ENCODE peak calls at places on chromosomes 12 and 14, in eight cellular contexts. E, Z, H, Y, U, F, X and P are unnamed samples.

GRCh38 chr12:131454418-131455217 is 256.3 kb upstream of the SFSWAP start:
- DNase-seq in X (peak), H (peak), Y (no peak), F (no peak), Z (peak), E (peak), U (peak), P (peak)

GRCh38 chr12:14693116-14693515 is 3.3 kb downstream of the GUCY2C start:
- DNase-seq in Z (no peak), F (no peak), X (no peak), E (no peak), Y (no peak), U (no peak), H (no peak), P (no peak)

GRCh38 chr12:93122089-93122488 is 193.0 kb upstream of the EEA1 start:
- DNase-seq in F (no peak), X (no peak), U (peak), H (no peak), Y (no peak), Z (no peak), E (no peak), P (no peak)

GRCh38 chr14:55699131-55700057 is 119.4 kb downstream of the KTN1 start:
- DNase-seq in Z (no peak), H (peak), E (no peak), Y (peak), U (peak), F (no peak), X (no peak), P (no peak)

GRCh38 chr12:51368640-51369517 is 22.3 kb downstream of the GALNT6 start:
- DNase-seq in H (no peak), Y (peak), X (no peak), Z (no peak), U (no peak), E (peak), F (peak), P (peak)

GRCh38 chr12:56128669-56129209 is 672 bp downstream of the ESYT1 start:
- DNase-seq in E (no peak), H (peak), Y (peak), F (no peak), U (no peak), X (no peak), Z (no peak), P (peak)

GRCh38 chr12:91331371-91331770 is 148.8 kb upstream of the DCN start:
- DNase-seq in U (no peak), X (no peak), Y (no peak), H (no peak), Z (no peak), F (no peak), E (no peak), P (no peak)

GRCh38 chr12:104504151-104504550 is 47.4 kb downstream of the CHST11 start:
- DNase-seq in Y (no peak), E (no peak), Z (no peak), X (no peak), H (no peak), U (no peak), F (no peak), P (no peak)

GRCh38 chr12:108811411-108812185 is 45.8 kb downstream of the SSH1 start:
- DNase-seq in F (no peak), U (no peak), H (no peak), Y (no peak), E (no peak), Z (no peak), X (no peak), P (no peak)

GRCh38 chr14:51627313-51627712 is 24.4 kb upstream of the FRMD6 start:
- DNase-seq in X (no peak), E (no peak), Y (no peak), Z (no peak), U (no peak), H (no peak), F (no peak), P (no peak)

GRCh38 chr12:47554046-47554653 is 151.7 kb downstream of the RPAP3 start:
- DNase-seq in F (no peak), Z (no peak), E (no peak), X (no peak), Y (no peak), H (no peak), U (no peak), P (no peak)

GRCh38 chr12:3200779-3201738 is 123.9 kb downstream of the TSPAN9 start:
- DNase-seq in Y (no peak), Z (no peak), X (no peak), H (no peak), E (no peak), F (no peak), U (no peak), P (no peak)

GRCh38 chr12:45743247-45743646 is 13.7 kb downstream of the ARID2 start:
- DNase-seq in U (no peak), Y (no peak), X (no peak), H (no peak), F (no peak), Z (no peak), E (no peak), P (no peak)

DNA sequence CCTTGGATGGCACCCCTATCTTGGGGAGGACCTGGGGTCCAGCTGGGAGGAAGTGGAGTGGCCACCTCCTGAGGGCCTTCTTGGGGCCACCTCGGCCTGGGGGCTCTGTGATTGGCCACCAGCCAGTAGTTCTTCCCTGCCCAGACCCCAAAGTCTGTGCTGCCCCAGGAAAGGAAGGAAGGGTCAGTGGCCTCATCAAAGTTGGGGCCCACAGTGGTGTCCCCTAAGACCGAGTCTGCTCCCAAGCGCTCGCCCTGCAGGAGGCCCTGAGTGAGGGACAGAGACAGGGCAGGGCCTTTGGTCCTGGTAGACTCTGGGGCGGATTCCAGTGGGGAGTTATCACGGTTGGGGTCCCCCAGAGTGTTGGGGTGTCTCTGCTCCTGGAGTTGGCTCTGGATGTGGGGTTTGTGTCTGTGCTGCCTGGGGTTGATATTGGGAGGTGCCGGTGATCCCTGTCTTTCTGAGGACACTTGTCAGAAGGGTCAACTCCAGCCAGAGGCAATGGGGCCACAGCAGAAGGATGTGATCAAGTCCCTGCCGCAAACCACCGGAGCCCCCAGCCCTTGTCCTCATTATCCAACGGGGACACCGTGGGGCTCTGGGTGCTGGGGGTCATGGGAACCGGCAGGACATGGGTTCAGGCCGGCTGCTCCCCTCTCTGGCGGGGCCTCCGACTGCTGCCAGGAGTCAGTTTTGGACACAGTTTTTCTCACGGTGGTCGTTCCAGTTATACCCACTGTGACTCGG is 364.3 kb downstream of the TMEM121 start:
- DNase-seq in Y (no peak), Z (no peak), X (no peak), U (no peak), E (peak), H (no peak), F (no peak), P (no peak)
- TF ChIP-seq POLR2A in Y (no peak), Z (no peak), X (no peak), U (no peak), E (no peak), H (no peak), F (no peak), P (no peak)

GRCh38 chr12:58458093-58458492 is 462.2 kb downstream of the LRIG3 start:
- DNase-seq in Y (no peak), U (no peak), X (no peak), H (no peak), Z (no peak), F (no peak), E (no peak), P (no peak)

GRCh38 chr12:58450868-58451482 is 469.3 kb downstream of the LRIG3 start:
- DNase-seq in X (no peak), E (no peak), Z (no peak), F (no peak), H (no peak), U (no peak), Y (no peak), P (no peak)

GRCh38 chr12:58455146-58455545 is 465.2 kb downstream of the LRIG3 start:
- DNase-seq in U (no peak), X (no peak), Y (no peak), Z (no peak), E (no peak), H (no peak), F (no peak), P (no peak)

GRCh38 chr12:58452546-58452945 is 467.8 kb downstream of the LRIG3 start:
- DNase-seq in Y (no peak), U (no peak), F (no peak), E (no peak), Z (no peak), H (no peak), X (no peak), P (no peak)

DNA sequence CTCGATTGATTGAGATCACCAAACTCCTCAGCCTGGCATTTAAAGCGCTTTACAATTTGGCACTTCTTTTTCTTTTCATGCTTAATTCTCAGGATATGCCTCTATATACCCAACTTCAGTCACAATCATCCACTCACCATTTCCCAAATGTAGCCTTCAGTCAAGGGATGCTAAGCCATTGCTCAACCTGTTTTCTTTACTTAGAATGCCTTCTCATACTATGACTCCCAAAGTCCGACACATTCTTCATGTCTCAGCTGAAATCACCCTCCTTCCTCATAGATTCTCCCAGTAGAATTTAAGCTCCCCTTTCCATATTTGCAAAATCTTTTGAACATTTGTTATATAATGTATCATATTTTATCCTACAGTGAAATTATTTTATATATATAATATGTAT is 467.0 kb downstream of the LRIG3 start:
- DNase-seq in Z (no peak), H (no peak), X (no peak), Y (no peak), E (no peak), U (no peak), F (no peak), P (no peak)
- TF ChIP-seq MAX in Z (no peak), H (no peak), X (no peak), Y (no peak), E (no peak), U (no peak), F (no peak), P (no peak)

DNA sequence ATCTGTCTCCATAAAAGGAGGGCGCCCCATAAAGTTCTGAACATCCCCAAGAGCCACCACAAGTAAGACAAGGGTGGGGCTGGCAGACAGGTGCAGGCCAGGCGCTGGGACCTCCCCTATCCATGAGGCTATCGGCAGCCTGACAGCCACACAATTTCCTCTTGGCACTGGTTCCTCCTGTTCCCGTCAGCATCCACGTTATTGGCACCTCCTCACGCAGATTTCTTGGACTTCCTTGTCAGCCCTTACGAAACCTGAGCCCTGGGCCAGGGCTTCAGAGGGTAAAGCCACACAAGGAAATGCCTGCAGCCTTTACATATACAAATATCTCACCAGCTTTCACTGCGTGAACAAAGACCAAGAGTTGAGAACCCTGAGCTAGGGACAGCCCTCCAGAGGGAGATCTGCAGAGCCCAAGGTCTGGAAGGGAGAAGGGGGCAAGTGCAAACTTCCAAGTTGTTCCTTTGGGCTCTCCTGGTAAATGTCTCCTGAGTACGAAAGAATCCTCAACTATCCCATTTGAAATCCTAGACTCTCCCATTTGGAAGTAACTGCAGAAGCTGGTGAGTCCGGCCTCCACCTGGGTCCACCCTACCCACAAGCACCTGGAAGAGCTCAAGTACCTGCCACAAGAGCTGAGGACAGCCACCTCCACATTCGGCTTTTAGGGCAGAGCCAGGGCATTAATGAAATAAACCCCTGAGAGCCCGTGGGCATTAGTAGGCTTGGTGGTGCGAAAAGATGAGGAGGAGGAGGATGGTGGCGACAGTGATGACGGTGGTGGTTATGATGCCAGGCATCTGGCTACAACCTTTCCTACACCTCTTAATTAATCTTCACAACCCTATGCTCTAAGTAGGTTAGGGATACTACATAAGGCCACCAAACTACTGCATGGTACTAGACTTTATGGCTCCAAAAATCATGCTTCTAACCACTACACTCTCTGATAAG is 5.5 kb upstream of the TC2N start:
- DNase-seq in U (no peak), X (no peak), Y (peak), Z (no peak), F (no peak), E (no peak), H (peak), P (peak)
- TF ChIP-seq POLR2A in U (no peak), X (no peak), Y (no peak), Z (no peak), F (no peak), E (no peak), H (no peak), P (no peak)

GRCh38 chr14:89899917-89900680 is 54.4 kb downstream of the EFCAB11 start:
- DNase-seq in X (peak), Y (peak), E (no peak), H (no peak), Z (no peak), F (no peak), U (peak), P (peak)
- TF ChIP-seq MAX in X (no peak), Y (no peak), E (no peak), H (no peak), Z (no peak), F (no peak), U (no peak), P (no peak)

DNA sequence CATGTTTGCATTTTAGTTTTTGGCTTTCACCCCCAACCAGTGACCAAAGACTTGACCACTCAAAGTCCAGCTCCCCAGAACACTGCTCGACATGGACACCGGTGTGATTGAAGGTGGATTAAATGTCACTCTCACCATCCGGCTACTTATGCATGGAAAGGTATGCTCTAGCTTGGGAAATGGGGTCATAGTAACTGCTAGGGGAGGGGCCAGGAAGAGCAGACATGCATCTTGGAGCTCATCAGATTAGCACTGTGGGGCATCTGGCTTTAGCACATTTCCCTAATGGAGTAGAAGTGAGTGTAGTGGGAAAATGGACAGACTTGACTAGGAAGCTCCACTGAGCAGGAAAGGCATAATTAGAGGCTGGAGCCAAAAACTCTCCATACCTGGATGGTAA is 2.8 kb downstream of the PCBP2 start:
- DNase-seq in H (no peak), F (no peak), Y (no peak), E (no peak), Z (no peak), X (no peak), U (no peak), P (no peak)
- TF ChIP-seq POLR2A in H (no peak), F (no peak), Y (no peak), E (peak), Z (peak), X (no peak), U (no peak), P (no peak)

DNA sequence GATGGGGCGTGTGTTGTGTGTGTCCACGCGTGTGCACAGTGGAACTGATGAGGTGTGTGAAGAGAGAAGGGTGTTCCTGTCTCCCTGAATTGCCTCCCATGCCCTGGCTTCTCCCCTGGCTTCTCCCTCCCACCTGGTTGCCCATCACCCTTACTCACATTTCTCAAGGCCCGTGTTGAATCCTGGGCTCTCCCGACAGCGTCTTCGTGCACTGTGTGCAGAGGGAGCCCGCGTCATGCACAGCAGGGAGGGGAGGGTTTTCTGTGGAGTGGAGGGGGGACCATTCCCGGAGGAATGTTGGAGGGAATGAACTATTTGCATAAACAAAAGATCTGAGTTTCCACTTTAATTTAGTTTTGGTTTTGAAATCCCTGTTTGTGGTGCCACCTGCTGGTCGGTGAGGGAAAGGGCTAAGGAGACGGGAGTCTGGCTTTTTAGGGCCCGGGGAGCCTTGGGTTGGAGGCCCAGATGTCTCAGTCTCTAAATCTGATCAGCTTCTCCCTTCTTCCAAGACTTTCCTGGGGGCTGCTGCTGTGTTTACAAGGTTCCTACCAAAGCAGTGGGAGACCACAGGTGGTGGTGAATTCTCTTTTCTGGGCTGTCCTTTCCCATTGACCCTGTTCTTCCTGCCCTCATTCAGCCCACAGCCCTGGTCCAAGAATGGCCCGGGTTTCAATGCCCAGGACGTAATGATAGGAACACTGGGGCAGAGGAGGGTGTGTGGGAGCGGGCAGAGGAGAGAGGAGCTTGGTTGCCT is at the start of gene C1R:
- DNase-seq in X (no peak), H (peak), U (peak), Z (peak), E (peak), Y (peak), F (no peak), P (peak)
- TF ChIP-seq MAX in X (no peak), H (no peak), U (no peak), Z (no peak), E (no peak), Y (no peak), F (no peak), P (no peak)

DNA sequence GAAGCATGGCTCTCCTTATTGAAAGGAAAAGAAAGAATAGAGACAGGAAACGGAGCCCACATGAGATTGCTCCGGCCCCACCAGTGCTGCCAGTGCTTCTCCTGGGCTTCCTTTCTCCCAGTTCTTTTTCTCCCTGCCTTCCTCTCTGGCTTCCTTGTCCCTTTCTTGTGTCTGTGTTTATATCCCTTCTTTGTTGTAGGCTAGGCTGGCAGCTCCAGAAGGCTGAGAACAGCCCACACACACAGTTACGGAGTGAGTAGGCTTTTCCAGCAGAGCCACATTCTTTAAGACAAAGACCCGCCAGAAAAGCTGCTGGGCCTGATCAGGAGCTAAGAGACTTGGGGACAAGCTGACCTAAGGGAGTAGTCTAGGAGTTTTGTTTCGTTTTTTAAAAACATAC is 13.0 kb downstream of the CIPC start:
- DNase-seq in E (no peak), H (no peak), U (no peak), Y (peak), X (no peak), F (no peak), Z (no peak), P (no peak)
- TF ChIP-seq POLR2A in E (no peak), H (no peak), U (no peak), Y (no peak), X (no peak), F (no peak), Z (peak), P (no peak)

GRCh38 chr12:33253123-33253522 is 186.5 kb downstream of the SYT10 start:
- DNase-seq in Z (no peak), E (no peak), X (no peak), F (no peak), H (no peak), Y (peak), U (no peak), P (no peak)

GRCh38 chr12:33251548-33251947 is 188.1 kb downstream of the SYT10 start:
- DNase-seq in E (no peak), Y (no peak), Z (no peak), H (no peak), U (no peak), X (no peak), F (no peak), P (no peak)

GRCh38 chr12:33245459-33245858 is 194.2 kb downstream of the SYT10 start:
- DNase-seq in E (no peak), H (no peak), Z (no peak), X (no peak), Y (peak), F (no peak), U (no peak), P (no peak)

GRCh38 chr12:33248364-33248763 is 191.3 kb downstream of the SYT10 start:
- DNase-seq in Y (peak), U (no peak), Z (no peak), H (no peak), F (no peak), X (no peak), E (no peak), P (no peak)

DNA sequence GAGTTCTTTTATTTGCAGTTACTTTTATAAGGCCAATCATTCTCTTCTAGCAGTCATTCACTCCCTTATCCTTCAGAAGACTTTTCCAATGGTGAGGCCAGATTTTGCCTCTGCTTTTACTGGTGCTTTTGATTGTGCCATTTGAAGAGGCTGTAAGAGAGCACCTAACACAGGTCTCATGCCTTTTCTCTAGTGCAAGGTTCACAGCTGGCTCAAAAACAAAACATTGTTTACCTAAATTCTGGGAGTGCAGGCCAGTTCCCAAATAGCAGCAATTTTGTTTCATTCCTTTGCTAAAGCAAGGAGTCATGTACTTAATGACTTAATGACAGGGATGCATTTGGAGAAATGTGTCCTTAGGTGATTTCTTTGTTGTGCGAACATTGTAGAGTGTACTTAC is 192.0 kb downstream of the SYT10 start:
- DNase-seq in Z (no peak), E (no peak), X (no peak), H (no peak), Y (peak), F (no peak), U (no peak), P (no peak)
- TF ChIP-seq MAX in Z (no peak), E (no peak), X (no peak), H (no peak), Y (no peak), F (no peak), U (no peak), P (no peak)

GRCh38 chr12:10861366-10861765 is 12.1 kb upstream of the PRR4 start:
- DNase-seq in Z (no peak), X (no peak), E (no peak), Y (no peak), H (no peak), U (no peak), F (no peak), P (no peak)
- TF ChIP-seq POLR2A in Z (no peak), X (no peak), E (no peak), Y (no peak), H (no peak), U (no peak), F (no peak), P (no peak)

GRCh38 chr14:22776215-22776614 is 9.7 kb downstream of the OXA1L start:
- DNase-seq in H (no peak), Y (no peak), U (no peak), E (no peak), F (no peak), X (no peak), Z (no peak), P (no peak)
- TF ChIP-seq MAX in H (no peak), Y (no peak), U (no peak), E (no peak), F (no peak), X (no peak), Z (no peak), P (no peak)